ENCODE peak calls at places on chromosomes 6 and 20, in five cellular contexts. One of them, this sample, is unnamed.

GRCh38 chr20:103456-103855 is 16.0 kb downstream of the DEFB125 start:
- DNase-seq in NCI-H1105 treated with DMSO at 0.1 percent for 48 hours: no peak
- DNase-seq in stimulated activated CD8-positive, alpha-beta memory T cell treated with anti-CD3 and anti-CD28 coated beads, Interleukin-7, amount 100 ng/mL, for 1 hour: no peak
- DNase-seq in stimulated activated CD4-positive, alpha-beta T cell treated with anti-CD3 and anti-CD28 coated beads, Interleukin-2, amount 100 ng/mL, for 24 hours: no peak
- DNase-seq in GM12865: no peak
- DNase-seq in this sample: no peak

GRCh38 chr6:33670086-33670660 is 41.3 kb downstream of the UQCC2 start:
- DNase-seq in NCI-H1105 treated with DMSO at 0.1 percent for 48 hours: no peak
- DNase-seq in stimulated activated CD8-positive, alpha-beta memory T cell treated with anti-CD3 and anti-CD28 coated beads, Interleukin-7, amount 100 ng/mL, for 1 hour: no peak
- DNase-seq in GM12865: no peak
- DNase-seq in stimulated activated CD4-positive, alpha-beta T cell treated with anti-CD3 and anti-CD28 coated beads, Interleukin-2, amount 100 ng/mL, for 24 hours: no peak
- DNase-seq in this sample: no peak

GRCh38 chr20:31920275-31920855 is 31.5 kb downstream of the PDRG1 start:
- DNase-seq in GM12865: no peak
- DNase-seq in stimulated activated CD8-positive, alpha-beta memory T cell treated with anti-CD3 and anti-CD28 coated beads, Interleukin-7, amount 100 ng/mL, for 1 hour: no peak
- DNase-seq in stimulated activated CD4-positive, alpha-beta T cell treated with anti-CD3 and anti-CD28 coated beads, Interleukin-2, amount 100 ng/mL, for 24 hours: no peak
- DNase-seq in NCI-H1105 treated with DMSO at 0.1 percent for 48 hours: no peak
- DNase-seq in this sample: no peak

GRCh38 chr6:113857565-113858066 is 471 bp downstream of the MARCKS start:
- DNase-seq in NCI-H1105 treated with DMSO at 0.1 percent for 48 hours: no peak
- DNase-seq in GM12865: peak
- DNase-seq in stimulated activated CD8-positive, alpha-beta memory T cell treated with anti-CD3 and anti-CD28 coated beads, Interleukin-7, amount 100 ng/mL, for 1 hour: no peak
- DNase-seq in stimulated activated CD4-positive, alpha-beta T cell treated with anti-CD3 and anti-CD28 coated beads, Interleukin-2, amount 100 ng/mL, for 24 hours: no peak
- DNase-seq in this sample: no peak

GRCh38 chr6:42740725-42741124 is 5.2 kb downstream of the TBCC start:
- DNase-seq in stimulated activated CD8-positive, alpha-beta memory T cell treated with anti-CD3 and anti-CD28 coated beads, Interleukin-7, amount 100 ng/mL, for 1 hour: no peak
- DNase-seq in stimulated activated CD4-positive, alpha-beta T cell treated with anti-CD3 and anti-CD28 coated beads, Interleukin-2, amount 100 ng/mL, for 24 hours: no peak
- DNase-seq in GM12865: no peak
- DNase-seq in NCI-H1105 treated with DMSO at 0.1 percent for 48 hours: no peak
- DNase-seq in this sample: no peak

GRCh38 chr6:170134077-170135040 is 156.5 kb downstream of the DLL1 start:
- DNase-seq in NCI-H1105 treated with DMSO at 0.1 percent for 48 hours: peak
- DNase-seq in stimulated activated CD4-positive, alpha-beta T cell treated with anti-CD3 and anti-CD28 coated beads, Interleukin-2, amount 100 ng/mL, for 24 hours: no peak
- DNase-seq in stimulated activated CD8-positive, alpha-beta memory T cell treated with anti-CD3 and anti-CD28 coated beads, Interleukin-7, amount 100 ng/mL, for 1 hour: no peak
- DNase-seq in GM12865: no peak
- DNase-seq in this sample: no peak

GRCh38 chr6:44701038-44701636 is 313.6 kb downstream of the CDC5L start:
- DNase-seq in GM12865: no peak
- DNase-seq in stimulated activated CD4-positive, alpha-beta T cell treated with anti-CD3 and anti-CD28 coated beads, Interleukin-2, amount 100 ng/mL, for 24 hours: no peak
- DNase-seq in NCI-H1105 treated with DMSO at 0.1 percent for 48 hours: no peak
- DNase-seq in stimulated activated CD8-positive, alpha-beta memory T cell treated with anti-CD3 and anti-CD28 coated beads, Interleukin-7, amount 100 ng/mL, for 1 hour: no peak
- DNase-seq in this sample: peak

GRCh38 chr6:14711056-14711703 is 534.7 kb upstream of the JARID2 start:
- DNase-seq in stimulated activated CD4-positive, alpha-beta T cell treated with anti-CD3 and anti-CD28 coated beads, Interleukin-2, amount 100 ng/mL, for 24 hours: peak
- DNase-seq in NCI-H1105 treated with DMSO at 0.1 percent for 48 hours: no peak
- DNase-seq in GM12865: peak
- DNase-seq in stimulated activated CD8-positive, alpha-beta memory T cell treated with anti-CD3 and anti-CD28 coated beads, Interleukin-7, amount 100 ng/mL, for 1 hour: no peak
- DNase-seq in this sample: peak

GRCh38 chr20:36572701-36573102 is 695 bp upstream of the TGIF2 start:
- DNase-seq in GM12865: peak
- DNase-seq in stimulated activated CD8-positive, alpha-beta memory T cell treated with anti-CD3 and anti-CD28 coated beads, Interleukin-7, amount 100 ng/mL, for 1 hour: no peak
- DNase-seq in NCI-H1105 treated with DMSO at 0.1 percent for 48 hours: no peak
- DNase-seq in stimulated activated CD4-positive, alpha-beta T cell treated with anti-CD3 and anti-CD28 coated beads, Interleukin-2, amount 100 ng/mL, for 24 hours: peak
- DNase-seq in this sample: peak

GRCh38 chr6:140077712-140078551 is 703.5 kb upstream of the CITED2 start:
- DNase-seq in NCI-H1105 treated with DMSO at 0.1 percent for 48 hours: no peak
- DNase-seq in stimulated activated CD8-positive, alpha-beta memory T cell treated with anti-CD3 and anti-CD28 coated beads, Interleukin-7, amount 100 ng/mL, for 1 hour: no peak
- DNase-seq in stimulated activated CD4-positive, alpha-beta T cell treated with anti-CD3 and anti-CD28 coated beads, Interleukin-2, amount 100 ng/mL, for 24 hours: no peak
- DNase-seq in GM12865: no peak
- DNase-seq in this sample: no peak

GRCh38 chr20:50224553-50225255 is 34.1 kb downstream of the CEBPB start:
- DNase-seq in GM12865: no peak
- DNase-seq in NCI-H1105 treated with DMSO at 0.1 percent for 48 hours: no peak
- DNase-seq in stimulated activated CD8-positive, alpha-beta memory T cell treated with anti-CD3 and anti-CD28 coated beads, Interleukin-7, amount 100 ng/mL, for 1 hour: no peak
- DNase-seq in stimulated activated CD4-positive, alpha-beta T cell treated with anti-CD3 and anti-CD28 coated beads, Interleukin-2, amount 100 ng/mL, for 24 hours: no peak
- DNase-seq in this sample: peak

GRCh38 chr6:132300323-132300949 is 100.8 kb downstream of the MOXD1 start:
- DNase-seq in stimulated activated CD8-positive, alpha-beta memory T cell treated with anti-CD3 and anti-CD28 coated beads, Interleukin-7, amount 100 ng/mL, for 1 hour: no peak
- DNase-seq in GM12865: peak
- DNase-seq in stimulated activated CD4-positive, alpha-beta T cell treated with anti-CD3 and anti-CD28 coated beads, Interleukin-2, amount 100 ng/mL, for 24 hours: no peak
- DNase-seq in NCI-H1105 treated with DMSO at 0.1 percent for 48 hours: peak
- DNase-seq in this sample: peak

GRCh38 chr20:45311589-45312211 is 3.6 kb upstream of the MATN4 start:
- DNase-seq in GM12865: peak
- DNase-seq in stimulated activated CD8-positive, alpha-beta memory T cell treated with anti-CD3 and anti-CD28 coated beads, Interleukin-7, amount 100 ng/mL, for 1 hour: peak
- DNase-seq in NCI-H1105 treated with DMSO at 0.1 percent for 48 hours: no peak
- DNase-seq in stimulated activated CD4-positive, alpha-beta T cell treated with anti-CD3 and anti-CD28 coated beads, Interleukin-2, amount 100 ng/mL, for 24 hours: peak
- DNase-seq in this sample: peak

GRCh38 chr6:110708295-110708965 is 106.8 kb downstream of the CDK19 start:
- DNase-seq in NCI-H1105 treated with DMSO at 0.1 percent for 48 hours: no peak
- DNase-seq in GM12865: no peak
- DNase-seq in stimulated activated CD8-positive, alpha-beta memory T cell treated with anti-CD3 and anti-CD28 coated beads, Interleukin-7, amount 100 ng/mL, for 1 hour: no peak
- DNase-seq in stimulated activated CD4-positive, alpha-beta T cell treated with anti-CD3 and anti-CD28 coated beads, Interleukin-2, amount 100 ng/mL, for 24 hours: no peak
- DNase-seq in this sample: no peak

GRCh38 chr6:73144516-73144915 is 80.8 kb downstream of the KHDC1L start:
- DNase-seq in stimulated activated CD8-positive, alpha-beta memory T cell treated with anti-CD3 and anti-CD28 coated beads, Interleukin-7, amount 100 ng/mL, for 1 hour: no peak
- DNase-seq in GM12865: no peak
- DNase-seq in NCI-H1105 treated with DMSO at 0.1 percent for 48 hours: no peak
- DNase-seq in stimulated activated CD4-positive, alpha-beta T cell treated with anti-CD3 and anti-CD28 coated beads, Interleukin-2, amount 100 ng/mL, for 24 hours: no peak
- DNase-seq in this sample: no peak

GRCh38 chr20:47790032-47790965 is 5.0 kb upstream of the SULF2 start:
- DNase-seq in GM12865: no peak
- DNase-seq in NCI-H1105 treated with DMSO at 0.1 percent for 48 hours: peak
- DNase-seq in stimulated activated CD4-positive, alpha-beta T cell treated with anti-CD3 and anti-CD28 coated beads, Interleukin-2, amount 100 ng/mL, for 24 hours: no peak
- DNase-seq in stimulated activated CD8-positive, alpha-beta memory T cell treated with anti-CD3 and anti-CD28 coated beads, Interleukin-7, amount 100 ng/mL, for 1 hour: no peak
- DNase-seq in this sample: no peak

GRCh38 chr20:8153281-8153908 is 21.3 kb downstream of the PLCB1 start:
- DNase-seq in stimulated activated CD4-positive, alpha-beta T cell treated with anti-CD3 and anti-CD28 coated beads, Interleukin-2, amount 100 ng/mL, for 24 hours: no peak
- DNase-seq in NCI-H1105 treated with DMSO at 0.1 percent for 48 hours: peak
- DNase-seq in GM12865: peak
- DNase-seq in stimulated activated CD8-positive, alpha-beta memory T cell treated with anti-CD3 and anti-CD28 coated beads, Interleukin-7, amount 100 ng/mL, for 1 hour: no peak
- DNase-seq in this sample: no peak

GRCh38 chr20:2698912-2699311 is 6.3 kb downstream of the EBF4 start:
- DNase-seq in stimulated activated CD4-positive, alpha-beta T cell treated with anti-CD3 and anti-CD28 coated beads, Interleukin-2, amount 100 ng/mL, for 24 hours: no peak
- DNase-seq in GM12865: no peak
- DNase-seq in NCI-H1105 treated with DMSO at 0.1 percent for 48 hours: no peak
- DNase-seq in stimulated activated CD8-positive, alpha-beta memory T cell treated with anti-CD3 and anti-CD28 coated beads, Interleukin-7, amount 100 ng/mL, for 1 hour: no peak
- DNase-seq in this sample: no peak

GRCh38 chr6:7426447-7427169 is 37.0 kb downstream of the RIOK1 start:
- DNase-seq in stimulated activated CD4-positive, alpha-beta T cell treated with anti-CD3 and anti-CD28 coated beads, Interleukin-2, amount 100 ng/mL, for 24 hours: no peak
- DNase-seq in stimulated activated CD8-positive, alpha-beta memory T cell treated with anti-CD3 and anti-CD28 coated beads, Interleukin-7, amount 100 ng/mL, for 1 hour: no peak
- DNase-seq in GM12865: no peak
- DNase-seq in NCI-H1105 treated with DMSO at 0.1 percent for 48 hours: no peak
- DNase-seq in this sample: no peak

GRCh38 chr20:25466846-25467245 is 59.4 kb downstream of the GINS1 start:
- DNase-seq in GM12865: no peak
- DNase-seq in stimulated activated CD4-positive, alpha-beta T cell treated with anti-CD3 and anti-CD28 coated beads, Interleukin-2, amount 100 ng/mL, for 24 hours: no peak
- DNase-seq in NCI-H1105 treated with DMSO at 0.1 percent for 48 hours: no peak
- DNase-seq in stimulated activated CD8-positive, alpha-beta memory T cell treated with anti-CD3 and anti-CD28 coated beads, Interleukin-7, amount 100 ng/mL, for 1 hour: no peak
- DNase-seq in this sample: no peak

GRCh38 chr20:35174458-35175216 is 2.8 kb downstream of the PROCR start:
- DNase-seq in GM12865: no peak
- DNase-seq in NCI-H1105 treated with DMSO at 0.1 percent for 48 hours: no peak
- DNase-seq in stimulated activated CD4-positive, alpha-beta T cell treated with anti-CD3 and anti-CD28 coated beads, Interleukin-2, amount 100 ng/mL, for 24 hours: no peak
- DNase-seq in stimulated activated CD8-positive, alpha-beta memory T cell treated with anti-CD3 and anti-CD28 coated beads, Interleukin-7, amount 100 ng/mL, for 1 hour: no peak
- DNase-seq in this sample: peak

GRCh38 chr6:85191656-85192055 is 258.2 kb upstream of the NT5E start:
- DNase-seq in stimulated activated CD8-positive, alpha-beta memory T cell treated with anti-CD3 and anti-CD28 coated beads, Interleukin-7, amount 100 ng/mL, for 1 hour: no peak
- DNase-seq in NCI-H1105 treated with DMSO at 0.1 percent for 48 hours: no peak
- DNase-seq in GM12865: no peak
- DNase-seq in stimulated activated CD4-positive, alpha-beta T cell treated with anti-CD3 and anti-CD28 coated beads, Interleukin-2, amount 100 ng/mL, for 24 hours: no peak
- DNase-seq in this sample: no peak

GRCh38 chr20:57913156-57913930 is 203.5 kb upstream of the PMEPA1 start:
- DNase-seq in NCI-H1105 treated with DMSO at 0.1 percent for 48 hours: no peak
- DNase-seq in stimulated activated CD8-positive, alpha-beta memory T cell treated with anti-CD3 and anti-CD28 coated beads, Interleukin-7, amount 100 ng/mL, for 1 hour: no peak
- DNase-seq in stimulated activated CD4-positive, alpha-beta T cell treated with anti-CD3 and anti-CD28 coated beads, Interleukin-2, amount 100 ng/mL, for 24 hours: no peak
- DNase-seq in GM12865: no peak
- DNase-seq in this sample: no peak

GRCh38 chr6:30185846-30186484 is 22.6 kb downstream of the TRIM15 start:
- DNase-seq in stimulated activated CD4-positive, alpha-beta T cell treated with anti-CD3 and anti-CD28 coated beads, Interleukin-2, amount 100 ng/mL, for 24 hours: no peak
- DNase-seq in NCI-H1105 treated with DMSO at 0.1 percent for 48 hours: no peak
- DNase-seq in GM12865: no peak
- DNase-seq in stimulated activated CD8-positive, alpha-beta memory T cell treated with anti-CD3 and anti-CD28 coated beads, Interleukin-7, amount 100 ng/mL, for 1 hour: no peak
- DNase-seq in this sample: no peak

GRCh38 chr20:57405236-57406016 is 14.2 kb downstream of the RBM38 start:
- DNase-seq in stimulated activated CD8-positive, alpha-beta memory T cell treated with anti-CD3 and anti-CD28 coated beads, Interleukin-7, amount 100 ng/mL, for 1 hour: no peak
- DNase-seq in GM12865: no peak
- DNase-seq in stimulated activated CD4-positive, alpha-beta T cell treated with anti-CD3 and anti-CD28 coated beads, Interleukin-2, amount 100 ng/mL, for 24 hours: no peak
- DNase-seq in NCI-H1105 treated with DMSO at 0.1 percent for 48 hours: no peak
- DNase-seq in this sample: no peak

GRCh38 chr6:140226637-140227036 is 852.2 kb upstream of the CITED2 start:
- DNase-seq in NCI-H1105 treated with DMSO at 0.1 percent for 48 hours: no peak
- DNase-seq in GM12865: no peak
- DNase-seq in stimulated activated CD8-positive, alpha-beta memory T cell treated with anti-CD3 and anti-CD28 coated beads, Interleukin-7, amount 100 ng/mL, for 1 hour: no peak
- DNase-seq in stimulated activated CD4-positive, alpha-beta T cell treated with anti-CD3 and anti-CD28 coated beads, Interleukin-2, amount 100 ng/mL, for 24 hours: no peak
- DNase-seq in this sample: no peak

GRCh38 chr6:104595315-104595820 is 264.4 kb downstream of the HACE1 start:
- DNase-seq in NCI-H1105 treated with DMSO at 0.1 percent for 48 hours: no peak
- DNase-seq in stimulated activated CD8-positive, alpha-beta memory T cell treated with anti-CD3 and anti-CD28 coated beads, Interleukin-7, amount 100 ng/mL, for 1 hour: no peak
- DNase-seq in stimulated activated CD4-positive, alpha-beta T cell treated with anti-CD3 and anti-CD28 coated beads, Interleukin-2, amount 100 ng/mL, for 24 hours: no peak
- DNase-seq in GM12865: no peak
- DNase-seq in this sample: no peak

GRCh38 chr20:2593756-2594155 is 57.4 kb downstream of the TMC2 start:
- DNase-seq in stimulated activated CD4-positive, alpha-beta T cell treated with anti-CD3 and anti-CD28 coated beads, Interleukin-2, amount 100 ng/mL, for 24 hours: no peak
- DNase-seq in stimulated activated CD8-positive, alpha-beta memory T cell treated with anti-CD3 and anti-CD28 coated beads, Interleukin-7, amount 100 ng/mL, for 1 hour: no peak
- DNase-seq in NCI-H1105 treated with DMSO at 0.1 percent for 48 hours: no peak
- DNase-seq in GM12865: no peak
- DNase-seq in this sample: no peak